ENCODE peak calls at places on chromosomes 4 and X, in seven cellular contexts. G is GM03348, X is HEK293T, A is nucleus accumbens, J is activated T-cell treated with anti-CD3 and anti-CD28 coated beads for 1 hour, V is T follicular helper cell, Y is AML-193. L is an unnamed sample.

GRCh38 chr4:102759835-102760644 is 728 bp downstream of the MANBA start:
- DNase-seq in V (peak), A (peak), J (no peak), X (peak), G (peak), Y (peak), L (peak)

GRCh38 chr4:114474401-114474800 is 124.2 kb upstream of the UGT8 start:
- DNase-seq in A (no peak), G (no peak), X (no peak), V (no peak), Y (no peak), J (no peak), L (no peak)

GRCh38 chr4:113065629-113066028 is 16.2 kb downstream of the ANK2 start:
- DNase-seq in X (no peak), A (no peak), V (no peak), G (no peak), J (no peak), Y (no peak), L (no peak)

GRCh38 chr4:4590496-4590895 is 48.6 kb upstream of the STX18 start:
- DNase-seq in X (no peak), Y (no peak), G (peak), A (no peak), J (no peak), V (no peak), L (no peak)

GRCh38 chr4:173538148-173538902 is 8.3 kb upstream of the HAND2 start:
- DNase-seq in G (peak), V (no peak), Y (no peak), J (no peak), X (peak), A (no peak), L (no peak)

GRCh38 chr4:22515145-22515887 is 550 bp downstream of the ADGRA3 start:
- DNase-seq in G (peak), Y (no peak), V (no peak), A (peak), J (no peak), X (peak), L (peak)

GRCh38 chr4:70734168-70734954 is 12.6 kb downstream of the RUFY3 start:
- DNase-seq in Y (peak), X (no peak), G (peak), J (no peak), V (no peak), A (no peak), L (no peak)

GRCh38 chrX:155888139-155888538 is 7.0 kb downstream of the VAMP7 start:
- DNase-seq in G (peak), X (no peak), V (no peak), Y (peak), A (no peak), J (no peak), L (no peak)

GRCh38 chr4:113349400-113349799 is 299.9 kb downstream of the ANK2 start:
- DNase-seq in X (no peak), A (no peak), V (no peak), G (no peak), Y (peak), J (no peak), L (no peak)

GRCh38 chr4:99483636-99484035 is 27.2 kb upstream of the C4orf17 start:
- DNase-seq in X (no peak), A (no peak), V (no peak), G (no peak), Y (no peak), J (no peak), L (no peak)